ENCODE peak calls at places on chromosome 21, in six cellular contexts. J is PC-3, V is hepatocyte, E is heart right ventricle, A is left lung, G is WERI-Rb-1. Q is an unnamed sample.
A peak's percentile ranks its signal among the peaks of the same experiment; 100 is the strongest.

GRCh38 chr21:44935533-44935927 is 4.3 kb upstream of the SLX9 start:
- DNase-seq in V (no peak), A (no peak), G (no peak), J (no peak), E (no peak), Q (no peak)

GRCh38 chr21:25862596-25862995 is 127.8 kb downstream of the GABPA start:
- DNase-seq in J (peak; percentile 74), V (no peak), E (no peak), A (no peak), G (peak; percentile 19), Q (no peak)

GRCh38 chr21:45072166-45072962 is 2.0 kb upstream of the ADARB1 start:
- DNase-seq in G (no peak), J (no peak), A (no peak), V (no peak), E (no peak), Q (no peak)

GRCh38 chr21:41167348-41168342 is at the start of gene BACE2:
- DNase-seq in G (peak; percentile 81), A (peak; percentile 83), V (peak; percentile 91), E (peak; percentile 87), J (peak; percentile 74), Q (peak; percentile 87)

GRCh38 chr21:33039542-33039941 is 13.8 kb downstream of the OLIG2 start:
- DNase-seq in E (no peak), V (no peak), J (no peak), G (peak; percentile 67), A (no peak), Q (no peak)

GRCh38 chr21:25735895-25736597 is 1.3 kb downstream of the GABPA start:
- DNase-seq in G (no peak), V (peak; percentile 59), E (no peak), A (no peak), J (peak; percentile 9), Q (no peak)

GRCh38 chr21:21262048-21262447 is 263.8 kb downstream of the NCAM2 start:
- DNase-seq in E (no peak), A (no peak), G (no peak), V (no peak), J (no peak), Q (no peak)

GRCh38 chr21:37684577-37684976 is 231.7 kb downstream of the KCNJ6 start:
- DNase-seq in J (no peak), V (no peak), E (no peak), A (no peak), G (no peak), Q (no peak)

GRCh38 chr21:42172596-42173483 is 46.1 kb upstream of the ABCG1 start:
- DNase-seq in E (no peak), A (no peak), J (no peak), G (no peak), V (no peak), Q (no peak)

GRCh38 chr21:25733859-25734653 is 648 bp downstream of the ATP5PF start:
- DNase-seq in A (no peak), J (peak; percentile 9), E (peak; percentile 39), V (peak; percentile 63), G (no peak), Q (peak; percentile 52)

GRCh38 chr21:44794031-44794374 is 7.6 kb downstream of the UBE2G2 start:
- DNase-seq in E (no peak), J (no peak), V (no peak), A (no peak), G (no peak), Q (no peak)

GRCh38 chr21:30101967-30102366 is 64.6 kb downstream of the CLDN17 start:
- DNase-seq in E (no peak), A (no peak), G (no peak), J (no peak), V (no peak), Q (no peak)

GRCh38 chr21:34881894-34882371 is 167.2 kb downstream of the RUNX1 start:
- DNase-seq in A (no peak), E (no peak), V (no peak), G (no peak), J (peak; percentile 96), Q (no peak)

GRCh38 chr21:26769613-26770188 is 75.5 kb downstream of the ADAMTS1 start:
- DNase-seq in E (peak; percentile 45), V (peak; percentile 71), J (peak; percentile 63), A (no peak), G (no peak), Q (no peak)

GRCh38 chr21:26055010-26055409 is 115.6 kb downstream of the APP start:
- DNase-seq in V (no peak), E (no peak), A (no peak), J (no peak), G (no peak), Q (no peak)

GRCh38 chr21:28445081-28445830 is 547.4 kb downstream of the LTN1 start:
- DNase-seq in G (no peak), J (peak; percentile 91), A (no peak), E (no peak), V (no peak), Q (no peak)

GRCh38 chr21:33386222-33386784 is 16.9 kb upstream of the IFNGR2 start:
- DNase-seq in V (no peak), E (no peak), A (no peak), G (no peak), J (peak; percentile 16), Q (no peak)

GRCh38 chr21:26167593-26167992 is 3.0 kb downstream of the APP start:
- DNase-seq in G (no peak), J (no peak), V (no peak), E (no peak), A (no peak), Q (no peak)

GRCh38 chr21:29718081-29718815 is 221.5 kb downstream of the GRIK1 start:
- DNase-seq in E (no peak), J (peak; percentile 37), A (no peak), G (no peak), V (no peak), Q (no peak)

GRCh38 chr21:40846566-40847411 is at the start of gene DSCAM:
- DNase-seq in V (peak; percentile 42), A (no peak), G (peak; percentile 39), E (no peak), J (no peak), Q (no peak)

GRCh38 chr21:21156397-21156796 is 158.2 kb downstream of the NCAM2 start:
- DNase-seq in A (no peak), J (no peak), E (no peak), V (no peak), G (no peak), Q (no peak)

GRCh38 chr21:41634858-41635257 is 126.9 kb upstream of the TMPRSS2 start:
- DNase-seq in J (peak; percentile 95), A (no peak), V (no peak), E (no peak), G (no peak), Q (no peak)

GRCh38 chr21:15894596-15894995 is 164.8 kb downstream of the USP25 start:
- DNase-seq in J (peak; percentile 41), V (no peak), A (no peak), E (no peak), G (no peak), Q (no peak)

GRCh38 chr21:29642551-29643245 is 297.1 kb downstream of the GRIK1 start:
- DNase-seq in V (no peak), A (no peak), E (no peak), G (no peak), J (no peak), Q (no peak)

GRCh38 chr21:35095859-35096291 is 46.8 kb upstream of the RUNX1 start:
- DNase-seq in E (no peak), J (no peak), V (no peak), A (no peak), G (no peak), Q (no peak)

GRCh38 chr21:43268804-43269186 is 100.0 kb downstream of the CRYAA start:
- DNase-seq in A (no peak), J (no peak), G (no peak), V (no peak), E (no peak), Q (peak; percentile 47)
- TF ChIP-seq CTCF in A (no peak), J (no peak), G (no peak), V (no peak), E (no peak), Q (no peak)

DNA sequence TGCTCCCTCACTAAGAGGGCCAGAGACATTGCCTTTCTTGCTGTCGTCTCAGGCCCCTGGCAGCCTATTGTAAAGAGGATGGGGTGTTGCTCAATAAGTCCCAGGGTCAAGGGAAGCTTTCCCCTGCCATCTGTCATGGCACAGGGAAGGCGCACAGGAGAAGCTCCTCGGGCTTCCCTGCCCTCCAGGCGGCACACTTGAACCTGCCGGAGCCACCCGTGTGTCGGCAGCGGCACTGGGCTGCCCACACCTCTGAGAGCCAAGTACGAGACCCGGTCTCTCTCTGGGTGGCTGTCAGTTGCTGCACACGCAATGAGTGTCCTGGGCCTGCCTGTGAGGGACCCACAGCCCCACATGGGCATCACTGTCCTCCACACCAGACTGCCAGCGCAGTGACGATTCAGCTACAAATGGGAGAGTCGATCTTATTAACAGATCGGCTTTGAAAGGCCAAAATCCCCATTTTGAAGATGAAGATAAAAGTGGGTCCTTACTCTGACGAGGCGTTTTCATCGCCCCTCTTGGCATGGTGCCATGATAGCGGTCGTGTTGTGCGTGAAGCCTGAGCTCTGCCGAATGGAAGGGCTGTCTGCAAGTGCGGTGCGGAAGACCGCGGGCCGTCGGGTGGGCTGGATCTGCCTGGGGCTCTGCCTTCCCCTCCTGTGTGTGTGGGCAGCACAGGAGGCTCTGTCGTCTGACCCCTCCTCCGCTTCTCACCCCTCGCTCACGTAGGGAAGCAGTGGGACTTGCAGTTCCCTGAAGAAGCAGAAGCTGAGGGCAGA is 29.2 kb upstream of the PDXK start:
- DNase-seq in V (no peak), G (no peak), E (no peak), J (no peak), A (no peak), Q (no peak)
- H3K36me3 ChIP-seq in V (no peaks in the 10 kb centered on the region), G (peaks cover 100% of the 10 kb centered on the region), E (peaks cover 100% of the 10 kb centered on the region), J (peaks cover 75% of the 10 kb centered on the region), A (peaks cover 3% of the 10 kb centered on the region), Q (peaks cover 14% of the 10 kb centered on the region)

DNA sequence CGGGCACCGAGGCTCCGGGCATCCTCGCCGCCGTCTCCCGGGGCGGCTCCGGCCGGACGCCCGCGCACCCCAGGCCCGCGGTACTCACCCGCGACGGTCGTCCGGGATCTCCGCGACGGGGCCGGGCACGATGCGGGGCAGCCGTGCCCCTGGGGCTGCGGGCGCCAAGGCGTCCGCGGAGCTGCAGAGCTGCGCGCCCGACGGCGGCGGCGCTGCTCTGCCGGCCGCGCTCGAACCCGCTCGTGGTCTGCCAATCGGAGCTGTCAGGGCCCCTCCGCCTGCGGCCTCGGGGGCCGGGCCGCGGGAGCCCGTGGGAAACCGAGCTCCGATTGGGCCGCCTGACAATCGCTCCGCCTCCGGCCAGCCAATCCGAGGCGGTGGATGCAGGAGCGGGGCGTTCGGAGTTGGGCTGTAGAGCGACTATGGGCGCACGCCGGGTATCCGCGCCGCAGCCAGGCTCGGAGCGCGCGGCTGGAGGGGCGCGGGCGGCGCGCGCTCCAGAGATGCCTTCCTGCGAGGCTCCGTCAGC is 100.6 kb upstream of the SOD1 start:
- DNase-seq in G (peak; percentile 99), E (peak; percentile 86), J (peak; percentile 92), V (peak; percentile 96), A (peak; percentile 88), Q (peak; percentile 85)
- TF ChIP-seq CTCF in G (peak; percentile 73), E (no peak), J (no peak), V (peak; percentile 34), A (no peak), Q (no peak)

DNA sequence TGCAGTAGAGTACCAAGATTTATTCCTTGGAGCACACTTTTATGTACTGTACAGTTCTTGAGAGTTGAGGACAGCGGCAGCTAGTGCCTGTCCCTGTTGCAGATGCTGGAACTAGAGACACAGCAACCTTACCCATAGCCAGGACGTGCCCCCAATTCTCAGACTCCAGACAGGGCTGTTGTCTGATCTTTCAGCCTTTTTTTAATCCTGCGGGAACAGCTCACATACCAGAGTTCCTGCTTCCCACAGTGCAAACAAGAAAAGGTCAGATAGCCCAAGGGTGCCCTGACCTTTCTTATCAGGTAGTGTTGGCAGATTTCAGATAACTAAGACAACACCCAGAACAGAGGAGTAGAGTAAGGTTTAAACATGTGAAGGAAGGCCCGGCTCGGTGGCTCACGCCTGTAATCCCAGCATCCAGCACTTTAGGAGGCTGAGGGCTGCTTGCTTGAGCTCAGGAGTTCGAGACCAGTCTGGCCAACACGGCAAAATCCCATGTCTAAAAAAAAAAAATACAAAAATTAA is 78.5 kb downstream of the DOP1B start:
- DNase-seq in A (no peak), V (peak; percentile 30), J (no peak), E (no peak), G (no peak), Q (no peak)
- H3K36me3 ChIP-seq in A (no peaks in the 10 kb centered on the region), V (no peaks in the 10 kb centered on the region), J (peaks cover 11% of the 10 kb centered on the region), E (peaks cover 67% of the 10 kb centered on the region), G (peaks cover 60% of the 10 kb centered on the region), Q (peaks cover 60% of the 10 kb centered on the region)